ENCODE peak calls at places on chromosomes 4 and X, in nine cellular contexts. I is KBM-7; N is GM23248; R is neural crest cell; D is Calu3; P is HTR-8/SVneo; G is GM13976; Q is stimulated activated effector memory CD8-positive, alpha-beta T cell treated with anti-CD3 and anti-CD28 coated beads, Interleukin-12 subunit alpha, Interleukin-12 subunit beta, amount 100 ng/mL, for 72 hours; W is stimulated activated CD4-positive, alpha-beta T cell treated with anti-CD3 and anti-CD28 coated beads, Interleukin-1b, Interleukin-23, amount 100 ng/mL, for 24 hours. L is an unnamed sample.

GRCh38 chr4:122796801-122797404 is 29.7 kb upstream of the FGF2 start:
- DNase-seq in I (no peak), N (peak; percentile 68), R (no peak), D (no peak), P (no peak), G (no peak), Q (no peak), W (no peak), L (no peak)

GRCh38 chr4:135123632-135124031 is 922.0 kb upstream of the PABPC4L start:
- DNase-seq in I (no peak), N (no peak), R (no peak), D (no peak), P (no peak), G (no peak), Q (no peak), W (no peak), L (no peak)

GRCh38 chr4:2937146-2937857 is 25.9 kb downstream of the NOP14 start:
- DNase-seq in I (no peak), N (no peak), R (no peak), D (peak; percentile 81), P (no peak), G (peak; percentile 56), Q (peak; percentile 85), W (no peak), L (no peak)

GRCh38 chr4:11842620-11843263 is 414.0 kb upstream of the HS3ST1 start:
- DNase-seq in I (no peak), N (no peak), R (no peak), D (no peak), P (no peak), G (no peak), Q (no peak), W (no peak), L (no peak)

GRCh38 chrX:88170528-88170927 is 576.5 kb upstream of the CPXCR1 start:
- DNase-seq in I (no peak), N (no peak), R (no peak), D (no peak), P (no peak), G (no peak), Q (no peak), W (no peak), L (no peak)

GRCh38 chr4:156294577-156294976 is 340.9 kb upstream of the CTSO start:
- DNase-seq in I (peak; percentile 75), N (peak; percentile 70), R (no peak), D (peak; percentile 43), P (peak; percentile 64), G (no peak), Q (no peak), W (no peak), L (peak; percentile 73)

GRCh38 chr4:143514432-143514831 is 930 bp downstream of the SMARCA5 start:
- DNase-seq in I (peak; percentile 53), N (peak; percentile 77), R (peak; percentile 49), D (peak; percentile 6), P (peak; percentile 19), G (peak; percentile 11), Q (peak; percentile 67), W (no peak), L (no peak)

GRCh38 chr4:71186566-71187398 is 152.0 kb upstream of the SLC4A4 start:
- DNase-seq in I (peak; percentile 41), N (peak; percentile 85), R (peak; percentile 49), D (peak; percentile 70), P (no peak), G (peak; percentile 48), Q (peak; percentile 76), W (peak; percentile 8), L (no peak)

GRCh38 chr4:98027827-98028226 is 115.4 kb downstream of the STPG2 start:
- DNase-seq in I (no peak), N (peak; percentile 22), R (no peak), D (peak; percentile 6), P (no peak), G (no peak), Q (no peak), W (no peak), L (peak; percentile 31)